ENCODE peak calls at places on chromosomes 4 and X, in five cellular contexts. One of them, this sample, is unnamed.

GRCh38 chr4:182628540-182628939 is 288.6 kb downstream of the DCTD start:
- DNase-seq in GM12864: no peak
- DNase-seq in IMR-90: no peak
- DNase-seq in cardiac fibroblast: no peak
- DNase-seq in nephron progenitor cell: no peak
- DNase-seq in this sample: no peak

GRCh38 chrX:65993332-65993731 is 46.5 kb downstream of the VSIG4 start:
- DNase-seq in GM12864: no peak
- DNase-seq in IMR-90: no peak
- DNase-seq in cardiac fibroblast: no peak
- DNase-seq in nephron progenitor cell: no peak
- DNase-seq in this sample: no peak

GRCh38 chr4:117376700-117377099 is 291.3 kb upstream of the TRAM1L1 start:
- DNase-seq in GM12864: no peak
- DNase-seq in IMR-90: no peak
- DNase-seq in cardiac fibroblast: no peak
- DNase-seq in nephron progenitor cell: no peak
- DNase-seq in this sample: no peak

GRCh38 chr4:141467225-141467624 is 169.2 kb upstream of the IL15 start:
- DNase-seq in GM12864: no peak
- DNase-seq in IMR-90: no peak
- DNase-seq in cardiac fibroblast: no peak
- DNase-seq in nephron progenitor cell: no peak
- DNase-seq in this sample: no peak

GRCh38 chr4:181007751-181008150 is 1235.5 kb upstream of the TENM3 start:
- DNase-seq in GM12864: no peak
- DNase-seq in IMR-90: no peak
- DNase-seq in cardiac fibroblast: no peak
- DNase-seq in nephron progenitor cell: no peak
- DNase-seq in this sample: no peak

GRCh38 chr4:139961344-139961948 is 192.5 kb downstream of the MAML3 start:
- DNase-seq in GM12864: no peak
- DNase-seq in IMR-90: no peak
- DNase-seq in cardiac fibroblast: no peak
- DNase-seq in nephron progenitor cell: no peak
- DNase-seq in this sample: no peak

GRCh38 chrX:103640401-103641155 is 11.8 kb downstream of the TCEAL1 start:
- DNase-seq in GM12864: no peak
- DNase-seq in IMR-90: peak
- DNase-seq in cardiac fibroblast: no peak
- DNase-seq in nephron progenitor cell: no peak
- DNase-seq in this sample: no peak

GRCh38 chrX:114344756-114345155 is 239.1 kb upstream of the HTR2C start:
- DNase-seq in GM12864: no peak
- DNase-seq in IMR-90: peak
- DNase-seq in cardiac fibroblast: peak
- DNase-seq in nephron progenitor cell: peak
- DNase-seq in this sample: peak

GRCh38 chrX:56000169-56000568 is 232.0 kb upstream of the KLF8 start:
- DNase-seq in GM12864: no peak
- DNase-seq in IMR-90: no peak
- DNase-seq in cardiac fibroblast: no peak
- DNase-seq in nephron progenitor cell: no peak
- DNase-seq in this sample: no peak

GRCh38 chr4:16026155-16026761 is 57.6 kb downstream of the PROM1 start:
- DNase-seq in GM12864: peak
- DNase-seq in IMR-90: peak
- DNase-seq in cardiac fibroblast: peak
- DNase-seq in nephron progenitor cell: peak
- DNase-seq in this sample: peak

GRCh38 chrX:39162322-39162721 is 361.1 kb downstream of the MID1IP1 start:
- DNase-seq in GM12864: no peak
- DNase-seq in IMR-90: no peak
- DNase-seq in cardiac fibroblast: no peak
- DNase-seq in nephron progenitor cell: peak
- DNase-seq in this sample: peak

GRCh38 chrX:7244400-7244799 is 96.4 kb upstream of the PUDP start:
- DNase-seq in GM12864: no peak
- DNase-seq in IMR-90: no peak
- DNase-seq in cardiac fibroblast: no peak
- DNase-seq in nephron progenitor cell: no peak
- DNase-seq in this sample: no peak

GRCh38 chrX:33204889-33205288 is 6.5 kb downstream of the DMD start:
- DNase-seq in GM12864: no peak
- DNase-seq in IMR-90: peak
- DNase-seq in cardiac fibroblast: peak
- DNase-seq in nephron progenitor cell: no peak
- DNase-seq in this sample: no peak

GRCh38 chrX:64975491-64975890 is 759 bp downstream of the ZC4H2 start:
- DNase-seq in GM12864: no peak
- DNase-seq in IMR-90: no peak
- DNase-seq in cardiac fibroblast: peak
- DNase-seq in nephron progenitor cell: peak
- DNase-seq in this sample: peak

GRCh38 chrX:24063488-24063887 is 8.7 kb downstream of the EIF2S3 start:
- DNase-seq in GM12864: no peak
- DNase-seq in IMR-90: no peak
- DNase-seq in cardiac fibroblast: no peak
- DNase-seq in nephron progenitor cell: no peak
- DNase-seq in this sample: no peak

GRCh38 chr4:101669138-101669831 is 121.2 kb upstream of the BANK1 start:
- DNase-seq in GM12864: no peak
- DNase-seq in IMR-90: no peak
- DNase-seq in cardiac fibroblast: no peak
- DNase-seq in nephron progenitor cell: no peak
- DNase-seq in this sample: no peak

GRCh38 chr4:101667348-101667747 is 123.2 kb upstream of the BANK1 start:
- DNase-seq in GM12864: no peak
- DNase-seq in IMR-90: no peak
- DNase-seq in cardiac fibroblast: no peak
- DNase-seq in nephron progenitor cell: no peak
- DNase-seq in this sample: no peak

GRCh38 chr4:101670370-101670769 is 120.2 kb upstream of the BANK1 start:
- DNase-seq in GM12864: no peak
- DNase-seq in IMR-90: no peak
- DNase-seq in cardiac fibroblast: no peak
- DNase-seq in nephron progenitor cell: no peak
- DNase-seq in this sample: no peak

GRCh38 chr4:101670897-101671296 is 119.6 kb upstream of the BANK1 start:
- DNase-seq in GM12864: no peak
- DNase-seq in IMR-90: no peak
- DNase-seq in cardiac fibroblast: no peak
- DNase-seq in nephron progenitor cell: no peak
- DNase-seq in this sample: no peak

GRCh38 chr4:101669832-101670188 is 120.7 kb upstream of the BANK1 start:
- DNase-seq in GM12864: no peak
- DNase-seq in IMR-90: no peak
- DNase-seq in cardiac fibroblast: no peak
- DNase-seq in nephron progenitor cell: no peak
- DNase-seq in this sample: no peak
- TF ChIP-seq CTCF in GM12864: no peak
- TF ChIP-seq CTCF in IMR-90: no peak
- TF ChIP-seq CTCF in cardiac fibroblast: no peak
- TF ChIP-seq CTCF in nephron progenitor cell: no peak
- TF ChIP-seq CTCF in this sample: no peak

GRCh38 chrX:149867488-149867887 is 13.5 kb upstream of the MAGEA8 start:
- DNase-seq in GM12864: no peak
- DNase-seq in IMR-90: no peak
- DNase-seq in cardiac fibroblast: no peak
- DNase-seq in nephron progenitor cell: no peak
- DNase-seq in this sample: no peak

GRCh38 chrX:149877157-149877556 is 3.8 kb upstream of the MAGEA8 start:
- DNase-seq in GM12864: no peak
- DNase-seq in IMR-90: no peak
- DNase-seq in cardiac fibroblast: no peak
- DNase-seq in nephron progenitor cell: no peak
- DNase-seq in this sample: no peak

GRCh38 chrX:149871433-149871832 is 9.6 kb upstream of the MAGEA8 start:
- DNase-seq in GM12864: no peak
- DNase-seq in IMR-90: no peak
- DNase-seq in cardiac fibroblast: no peak
- DNase-seq in nephron progenitor cell: no peak
- DNase-seq in this sample: no peak

GRCh38 chrX:149870840-149871239 is 10.1 kb upstream of the MAGEA8 start:
- DNase-seq in GM12864: no peak
- DNase-seq in IMR-90: no peak
- DNase-seq in cardiac fibroblast: no peak
- DNase-seq in nephron progenitor cell: no peak
- DNase-seq in this sample: no peak

DNA sequence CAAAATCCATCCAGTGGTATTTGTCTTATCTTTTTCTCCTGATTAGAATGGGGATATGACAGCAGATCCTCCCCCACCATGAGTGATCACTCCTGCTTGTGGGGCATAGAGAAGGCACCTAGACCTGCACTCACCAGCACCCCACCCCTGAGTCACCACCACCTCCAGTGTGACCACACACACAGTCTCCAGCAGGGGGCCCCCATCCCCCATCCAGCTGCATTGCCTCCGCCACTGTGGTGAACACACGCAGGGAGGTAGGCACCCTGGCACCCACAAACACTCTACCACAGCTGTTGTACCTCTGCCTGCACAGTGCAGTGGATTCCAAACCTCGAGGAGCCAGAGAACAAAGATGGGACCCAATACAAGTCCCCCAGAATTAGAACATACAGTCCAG is 9.0 kb upstream of the MAGEA8 start:
- DNase-seq in GM12864: peak
- DNase-seq in IMR-90: no peak
- DNase-seq in cardiac fibroblast: peak
- DNase-seq in nephron progenitor cell: peak
- DNase-seq in this sample: peak
- TF ChIP-seq CTCF in GM12864: peak
- TF ChIP-seq CTCF in IMR-90: peak
- TF ChIP-seq CTCF in cardiac fibroblast: peak
- TF ChIP-seq CTCF in nephron progenitor cell: peak
- TF ChIP-seq CTCF in this sample: peak

GRCh38 chr4:38313175-38313574 is 350.8 kb upstream of the KLF3 start:
- DNase-seq in GM12864: no peak
- DNase-seq in IMR-90: no peak
- DNase-seq in cardiac fibroblast: no peak
- DNase-seq in nephron progenitor cell: no peak
- DNase-seq in this sample: no peak

GRCh38 chr4:38313999-38314561 is 349.9 kb upstream of the KLF3 start:
- DNase-seq in GM12864: no peak
- DNase-seq in IMR-90: peak
- DNase-seq in cardiac fibroblast: peak
- DNase-seq in nephron progenitor cell: no peak
- DNase-seq in this sample: no peak

GRCh38 chr4:38316045-38316444 is 348.0 kb upstream of the KLF3 start:
- DNase-seq in GM12864: no peak
- DNase-seq in IMR-90: no peak
- DNase-seq in cardiac fibroblast: no peak
- DNase-seq in nephron progenitor cell: no peak
- DNase-seq in this sample: no peak

GRCh38 chr4:38315296-38315695 is 348.7 kb upstream of the KLF3 start:
- DNase-seq in GM12864: no peak
- DNase-seq in IMR-90: no peak
- DNase-seq in cardiac fibroblast: no peak
- DNase-seq in nephron progenitor cell: no peak
- DNase-seq in this sample: no peak

DNA sequence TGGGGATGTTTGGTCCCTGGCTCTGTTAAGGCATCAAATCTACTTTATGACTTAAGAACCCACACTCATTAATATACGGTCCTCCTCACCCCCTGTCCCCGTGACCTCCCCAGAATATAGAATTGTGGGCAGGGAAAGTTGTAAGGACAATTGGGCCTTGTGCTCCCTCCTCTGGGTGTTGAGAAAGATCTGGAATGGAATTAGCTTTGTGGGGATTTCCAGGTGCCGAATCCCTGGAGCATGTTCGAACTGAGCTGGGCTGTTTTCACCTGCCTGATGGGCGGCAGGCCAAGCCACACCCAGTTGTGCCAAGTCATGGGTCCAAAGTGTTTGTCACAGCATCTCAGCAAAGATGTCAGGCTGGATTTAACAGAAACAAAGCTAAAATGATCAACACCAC is 349.3 kb upstream of the KLF3 start:
- DNase-seq in GM12864: no peak
- DNase-seq in IMR-90: no peak
- DNase-seq in cardiac fibroblast: no peak
- DNase-seq in nephron progenitor cell: no peak
- DNase-seq in this sample: no peak
- TF ChIP-seq CTCF in GM12864: no peak
- TF ChIP-seq CTCF in IMR-90: no peak
- TF ChIP-seq CTCF in cardiac fibroblast: no peak
- TF ChIP-seq CTCF in nephron progenitor cell: no peak
- TF ChIP-seq CTCF in this sample: no peak

GRCh38 chr4:123466080-123466785 is 69.6 kb downstream of the SPRY1 start:
- DNase-seq in GM12864: no peak
- DNase-seq in IMR-90: no peak
- DNase-seq in cardiac fibroblast: no peak
- DNase-seq in nephron progenitor cell: no peak
- DNase-seq in this sample: no peak
- TF ChIP-seq CTCF in GM12864: no peak
- TF ChIP-seq CTCF in IMR-90: no peak
- TF ChIP-seq CTCF in cardiac fibroblast: no peak
- TF ChIP-seq CTCF in nephron progenitor cell: no peak
- TF ChIP-seq CTCF in this sample: no peak

DNA sequence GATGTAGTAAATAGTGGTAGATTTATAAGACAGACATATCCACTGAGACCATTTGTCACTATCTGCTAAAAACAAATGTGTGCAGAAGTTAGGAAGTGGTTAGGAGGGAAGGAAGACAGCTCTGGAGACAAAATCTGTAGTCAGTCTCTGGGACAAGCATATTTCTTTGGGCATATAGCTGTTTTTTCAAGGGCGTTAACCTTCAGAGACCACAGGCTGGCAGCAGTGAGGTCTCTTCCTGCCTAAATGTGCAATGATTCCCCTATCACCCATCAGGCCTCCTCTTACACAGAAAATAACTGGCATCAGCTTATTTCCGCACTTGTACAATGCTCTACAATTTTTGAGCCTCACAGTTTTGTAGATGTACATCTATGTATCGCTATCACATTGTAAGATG is 6.5 kb downstream of the TMEM150C start:
- DNase-seq in GM12864: no peak
- DNase-seq in IMR-90: no peak
- DNase-seq in cardiac fibroblast: no peak
- DNase-seq in nephron progenitor cell: no peak
- DNase-seq in this sample: no peak
- TF ChIP-seq CTCF in GM12864: no peak
- TF ChIP-seq CTCF in IMR-90: no peak
- TF ChIP-seq CTCF in cardiac fibroblast: no peak
- TF ChIP-seq CTCF in nephron progenitor cell: no peak
- TF ChIP-seq CTCF in this sample: no peak

GRCh38 chr4:109185951-109186350 is 116.5 kb downstream of the COL25A1 start:
- DNase-seq in GM12864: no peak
- DNase-seq in IMR-90: no peak
- DNase-seq in cardiac fibroblast: no peak
- DNase-seq in nephron progenitor cell: no peak
- DNase-seq in this sample: no peak

GRCh38 chr4:109186458-109186945 is 116.0 kb downstream of the COL25A1 start:
- DNase-seq in GM12864: no peak
- DNase-seq in IMR-90: no peak
- DNase-seq in cardiac fibroblast: no peak
- DNase-seq in nephron progenitor cell: no peak
- DNase-seq in this sample: no peak

GRCh38 chr4:109185548-109185947 is 116.9 kb downstream of the COL25A1 start:
- DNase-seq in GM12864: no peak
- DNase-seq in IMR-90: no peak
- DNase-seq in cardiac fibroblast: no peak
- DNase-seq in nephron progenitor cell: no peak
- DNase-seq in this sample: no peak

GRCh38 chr4:109191216-109191615 is 111.2 kb downstream of the COL25A1 start:
- DNase-seq in GM12864: no peak
- DNase-seq in IMR-90: no peak
- DNase-seq in cardiac fibroblast: no peak
- DNase-seq in nephron progenitor cell: no peak
- DNase-seq in this sample: no peak
- TF ChIP-seq CTCF in GM12864: no peak
- TF ChIP-seq CTCF in IMR-90: no peak
- TF ChIP-seq CTCF in cardiac fibroblast: no peak
- TF ChIP-seq CTCF in nephron progenitor cell: no peak
- TF ChIP-seq CTCF in this sample: no peak

This sample was measured in GM10248.